ENCODE peak calls at places on chromosomes 1 and 21, in five cellular contexts. E is HCT116, R is HepG2, P is H1, M is K562. Y is an unnamed sample.

GRCh38 chr1:157784801-157785200 is 7.9 kb upstream of the FCRL2 start:
- DNase-seq in M (no peak), P (no peak), E (no peak), R (no peak), Y (no peak)

GRCh38 chr1:60988827-60989363 is 93.5 kb upstream of the NFIA start:
- DNase-seq in M (no peak), E (no peak), R (no peak), P (no peak), Y (no peak)

GRCh38 chr21:37367758-37368535 is 1.4 kb downstream of the DYRK1A start:
- DNase-seq in M (no peak), P (peak), R (no peak), E (no peak), Y (no peak)

GRCh38 chr1:236904874-236905741 is 99.1 kb downstream of the MT1HL1 start:
- DNase-seq in M (peak), E (peak), P (no peak), R (peak), Y (no peak)

GRCh38 chr1:31831397-31832378 is 15.9 kb upstream of the SPOCD1 start:
- DNase-seq in R (peak), P (no peak), E (no peak), M (peak), Y (no peak)

GRCh38 chr1:192951961-192952460 is 107.1 kb downstream of the UCHL5 start:
- DNase-seq in E (no peak), P (no peak), R (no peak), M (no peak), Y (peak)

GRCh38 chr21:16579538-16579937 is 849.8 kb downstream of the USP25 start:
- DNase-seq in R (no peak), E (no peak), M (no peak), P (no peak), Y (no peak)

GRCh38 chr1:151756291-151756690 is 7.0 kb downstream of the MRPL9 start:
- DNase-seq in R (no peak), E (no peak), M (no peak), P (no peak), Y (no peak)

GRCh38 chr21:17467392-17467791 is 45.5 kb upstream of the CXADR start:
- DNase-seq in R (peak), M (no peak), E (no peak), P (no peak), Y (no peak)

GRCh38 chr1:230922620-230923019 is 54.3 kb upstream of the C1orf198 start:
- DNase-seq in R (no peak), M (no peak), P (no peak), E (no peak), Y (no peak)

GRCh38 chr21:33866851-33867250 is 48.8 kb downstream of the ATP5PO start:
- DNase-seq in P (no peak), M (no peak), R (no peak), E (no peak), Y (no peak)

GRCh38 chr1:15051898-15052528 is 101.5 kb upstream of the TMEM51 start:
- DNase-seq in M (no peak), P (no peak), E (no peak), R (no peak), Y (no peak)

GRCh38 chr1:193417420-193417819 is 231.0 kb upstream of the B3GALT2 start:
- DNase-seq in P (no peak), M (no peak), R (no peak), E (no peak), Y (no peak)

GRCh38 chr1:22825790-22826189 is 115.2 kb downstream of the EPHB2 start:
- DNase-seq in R (no peak), M (no peak), E (no peak), P (no peak), Y (no peak)

GRCh38 chr1:243946946-243947345 is 96.9 kb upstream of the AKT3 start:
- DNase-seq in P (peak), E (no peak), M (peak), R (no peak), Y (no peak)

GRCh38 chr1:22101199-22101598 is 41.7 kb downstream of the WNT4 start:
- DNase-seq in M (no peak), P (no peak), R (no peak), E (no peak), Y (no peak)

GRCh38 chr1:183278736-183279591 is 92.9 kb downstream of the LAMC2 start:
- DNase-seq in E (no peak), M (no peak), R (no peak), P (no peak), Y (no peak)

GRCh38 chr1:113035086-113035485 is 37.9 kb upstream of the LRIG2 start:
- DNase-seq in P (no peak), M (no peak), R (no peak), E (no peak), Y (no peak)

GRCh38 chr1:161934278-161934608 is 89.4 kb downstream of the OLFML2B start:
- DNase-seq in R (no peak), P (no peak), E (no peak), M (no peak), Y (no peak)

GRCh38 chr21:34336756-34337391 is 26.9 kb upstream of the KCNE2 start:
- DNase-seq in E (no peak), P (peak), M (no peak), R (no peak), Y (no peak)

GRCh38 chr1:215082532-215083407 is at the start of gene KCNK2:
- DNase-seq in E (no peak), R (no peak), P (peak), M (no peak), Y (no peak)

GRCh38 chr1:185439727-185440415 is 122.8 kb upstream of the IVNS1ABP start:
- DNase-seq in R (no peak), P (no peak), E (no peak), M (no peak), Y (peak)

GRCh38 chr21:14259669-14260458 is 43.9 kb downstream of the RBM11 start:
- DNase-seq in M (peak), P (no peak), E (peak), R (peak), Y (no peak)

GRCh38 chr1:216750031-216750627 is 26.9 kb upstream of the ESRRG start:
- DNase-seq in E (no peak), P (no peak), R (peak), M (no peak), Y (no peak)

GRCh38 chr1:225911207-225912130 is 12.6 kb downstream of the PYCR2 start:
- DNase-seq in P (peak), M (peak), E (peak), R (peak), Y (no peak)

GRCh38 chr1:244695937-244696336 is 43.0 kb downstream of the DESI2 start:
- DNase-seq in R (no peak), E (no peak), M (no peak), P (no peak), Y (no peak)

GRCh38 chr1:41872074-41872473 is 46.6 kb downstream of the HIVEP3 start:
- DNase-seq in M (no peak), R (no peak), P (no peak), E (no peak), Y (no peak)

GRCh38 chr1:2103266-2103900 is 53.2 kb downstream of the PRKCZ start:
- DNase-seq in E (no peak), P (no peak), M (no peak), R (peak), Y (no peak)
- TF ChIP-seq SRF in E (no peak), P (no peak), M (no peak), R (no peak), Y (no peak)

GRCh38 chr1:200354243-200354642 is 55.6 kb downstream of the ZNF281 start:
- DNase-seq in P (no peak), R (no peak), M (no peak), E (no peak), Y (peak)
- TF ChIP-seq SRF in P (no peak), R (no peak), M (no peak), E (no peak), Y (no peak)

GRCh38 chr1:35288761-35289160 is 20.3 kb downstream of the ZMYM4 start:
- DNase-seq in P (no peak), E (no peak), R (peak), M (no peak), Y (no peak)

GRCh38 chr1:35290452-35290851 is 21.9 kb downstream of the ZMYM4 start:
- DNase-seq in R (no peak), E (no peak), M (no peak), P (no peak), Y (no peak)

GRCh38 chr1:35284852-35285251 is 16.3 kb downstream of the ZMYM4 start:
- DNase-seq in E (no peak), P (no peak), M (no peak), R (no peak), Y (no peak)

GRCh38 chr1:35282172-35282571 is 13.7 kb downstream of the ZMYM4 start:
- DNase-seq in E (no peak), M (no peak), R (no peak), P (no peak), Y (no peak)

DNA sequence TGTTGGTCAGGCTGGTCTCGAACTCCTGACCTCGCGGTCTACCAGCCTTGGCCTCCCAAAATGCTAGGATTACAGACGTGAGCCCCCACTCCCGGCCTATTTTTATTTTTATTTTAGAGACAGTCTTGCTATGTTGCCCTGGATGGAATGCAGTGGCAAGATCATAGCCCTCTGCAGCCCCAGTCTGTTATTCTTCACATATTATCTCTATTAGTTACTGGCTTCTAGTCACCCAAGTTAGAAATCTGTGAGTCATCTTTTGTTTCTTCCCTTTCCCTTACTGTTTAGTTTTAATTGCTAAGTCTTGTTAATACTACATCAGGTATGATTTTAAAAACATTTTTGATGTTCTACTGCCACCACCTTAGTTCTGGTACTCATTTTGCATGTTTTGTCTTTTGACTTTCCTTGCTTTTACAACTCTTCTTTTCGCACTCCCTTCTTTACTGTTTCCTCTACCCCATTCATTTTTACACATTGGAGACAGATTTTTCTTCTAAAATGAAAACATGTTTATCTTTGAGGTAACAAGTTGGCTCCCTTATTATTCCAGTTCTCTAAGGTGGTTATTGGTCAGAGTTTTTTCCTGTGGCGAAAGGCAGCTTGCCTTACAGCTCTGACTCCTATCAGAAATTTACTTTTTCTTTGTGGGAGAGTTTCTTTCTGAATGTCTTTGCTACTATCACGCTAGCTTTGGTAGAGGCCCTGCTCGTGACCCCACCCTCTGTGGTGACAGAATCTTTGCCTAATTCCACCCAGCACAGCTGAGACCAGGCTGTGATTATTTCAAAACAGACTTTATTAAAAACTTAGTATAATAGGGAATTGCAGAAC is 19.5 kb downstream of the ZMYM4 start:
- DNase-seq in R (no peak), E (no peak), P (no peak), M (no peak), Y (no peak)
- TF ChIP-seq SRF in R (no peak), E (no peak), P (no peak), M (no peak), Y (no peak)

DNA sequence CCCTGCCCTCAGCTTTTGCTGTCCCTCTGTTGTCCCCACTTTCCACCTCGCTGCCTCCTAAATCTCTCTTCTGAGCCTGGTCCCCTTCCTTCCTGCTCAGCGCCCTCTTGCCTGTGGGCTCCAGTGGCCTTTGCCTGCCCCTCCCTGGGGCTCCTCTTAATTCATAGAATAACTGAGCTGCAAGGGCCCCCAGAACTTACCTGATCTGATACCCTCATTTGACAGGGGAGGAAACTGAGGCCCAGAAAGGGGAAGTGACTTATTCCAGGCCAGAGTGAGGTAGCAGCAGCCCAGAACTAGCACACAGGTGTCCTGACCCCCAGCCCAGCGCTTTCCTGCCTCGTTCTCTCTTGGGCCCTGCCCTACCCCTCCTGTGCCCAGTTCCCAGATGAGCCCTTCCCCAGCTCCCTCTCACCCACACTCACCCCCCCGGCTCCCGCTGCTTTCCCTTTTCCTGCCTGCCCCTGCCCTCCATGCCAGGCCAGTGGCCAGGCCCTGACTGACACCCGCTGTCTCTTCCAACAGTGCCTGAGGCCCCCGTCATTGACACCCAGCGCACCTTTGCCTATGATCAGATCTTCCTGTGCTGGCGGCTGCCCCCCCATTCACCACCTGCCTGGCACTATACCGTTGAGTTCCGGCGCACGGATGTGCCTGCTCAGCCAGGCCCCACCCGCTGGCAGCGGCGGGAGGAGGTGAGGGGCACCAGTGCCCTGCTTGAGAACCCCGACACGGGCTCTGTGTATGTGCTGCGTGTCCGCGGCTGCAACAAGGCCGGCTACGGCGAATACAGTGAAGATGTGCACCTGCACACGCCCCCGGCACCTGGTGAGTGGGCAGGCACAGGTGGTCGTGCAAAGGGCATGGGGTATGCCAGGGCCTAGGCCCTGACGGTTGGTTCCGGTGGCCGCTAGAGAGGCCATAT is 5.7 kb downstream of the TRIM46 start:
- DNase-seq in E (no peak), P (no peak), R (no peak), M (no peak), Y (no peak)
- TF ChIP-seq SRF in E (no peak), P (no peak), R (no peak), M (no peak), Y (no peak)